ENCODE peak calls at places on chromosomes 4 and X, in eight cellular contexts. S is heart left ventricle, B is uterus, U is B cell, Q is MCF 10A, V is fibroblast of the aortic adventitia, N is cardiac muscle cell, H is Caco-2. C is an unnamed sample.
A peak's percentile ranks its signal among the peaks of the same experiment; 100 is the strongest.

GRCh38 chrX:63809158-63809557 is 24.1 kb upstream of the ARHGEF9 start:
- DNase-seq in S (no peak), Q (no peak), U (no peak), V (no peak), N (no peak), B (no peak), H (no peak), C (no peak)

GRCh38 chrX:17588303-17588702 is 149.0 kb upstream of the SCML1 start:
- DNase-seq in Q (no peak), B (no peak), S (no peak), N (no peak), V (peak; percentile 29), H (no peak), U (no peak), C (no peak)

GRCh38 chr4:83074086-83074704 is 39.2 kb downstream of the COPS4 start:
- DNase-seq in S (peak; percentile 23), H (peak; percentile 46), U (peak; percentile 59), N (peak; percentile 94), Q (peak; percentile 78), V (peak; percentile 90), B (no peak), C (peak; percentile 76)

GRCh38 chr4:57148831-57149230 is 38.6 kb upstream of the IGFBP7 start:
- DNase-seq in H (no peak), U (no peak), S (no peak), B (no peak), N (peak; percentile 67), Q (peak; percentile 63), V (peak; percentile 42), C (no peak)

GRCh38 chrX:115562492-115562872 is 1.5 kb downstream of the PLS3 start:
- DNase-seq in H (peak; percentile 43), S (no peak), U (no peak), B (no peak), Q (peak; percentile 32), N (peak; percentile 68), V (peak; percentile 78), C (no peak)

GRCh38 chrX:141405486-141405877 is 163.2 kb upstream of the SPANXC start:
- DNase-seq in V (peak; percentile 21), N (peak; percentile 23), U (no peak), B (no peak), H (no peak), S (no peak), Q (peak; percentile 75), C (no peak)

GRCh38 chr4:7442609-7443140 is 7.9 kb upstream of the PSAPL1 start:
- DNase-seq in H (no peak), N (no peak), U (no peak), S (no peak), Q (no peak), V (no peak), B (no peak), C (no peak)

GRCh38 chr4:91280551-91281290 is 1023.0 kb upstream of the GRID2 start:
- DNase-seq in V (no peak), B (no peak), H (no peak), S (no peak), Q (no peak), N (no peak), U (no peak), C (no peak)

GRCh38 chr4:1775731-1776500 is 17.2 kb upstream of the FGFR3 start:
- DNase-seq in S (no peak), Q (peak; percentile 37), N (no peak), V (no peak), B (no peak), U (peak; percentile 45), H (no peak), C (no peak)

GRCh38 chrX:8869812-8870211 is 68.6 kb upstream of the FAM9A start:
- DNase-seq in Q (no peak), N (no peak), V (no peak), H (no peak), U (no peak), S (no peak), B (no peak), C (no peak)

GRCh38 chr4:185738851-185739250 is 73.1 kb downstream of the SORBS2 start:
- DNase-seq in S (no peak), B (no peak), U (no peak), N (no peak), V (no peak), Q (no peak), H (no peak), C (no peak)

GRCh38 chrX:40146471-40147398 is 49.0 kb upstream of the BCOR start:
- DNase-seq in U (no peak), Q (peak; percentile 21), N (peak; percentile 46), H (peak; percentile 50), V (peak; percentile 53), B (peak; percentile 44), S (no peak), C (peak; percentile 47)

GRCh38 chrX:10660171-10660570 is 39.8 kb upstream of the MID1 start:
- DNase-seq in B (no peak), Q (no peak), U (no peak), N (no peak), H (no peak), V (no peak), S (no peak), C (no peak)

GRCh38 chr4:2006956-2007653 is 1.7 kb downstream of the NELFA start:
- DNase-seq in H (no peak), Q (no peak), U (no peak), N (no peak), S (no peak), V (no peak), B (no peak), C (no peak)

GRCh38 chrX:23656684-23657083 is 10.6 kb upstream of the PRDX4 start:
- DNase-seq in S (no peak), U (no peak), B (no peak), V (peak; percentile 24), Q (no peak), H (no peak), N (no peak), C (no peak)

GRCh38 chr4:71827811-71828210 is 43.9 kb upstream of the GC start:
- DNase-seq in N (no peak), H (no peak), V (no peak), U (no peak), S (no peak), Q (no peak), B (no peak), C (no peak)

GRCh38 chr4:84494518-84494917 is 4.6 kb downstream of the NKX6-1 start:
- DNase-seq in N (no peak), B (no peak), V (no peak), H (no peak), Q (no peak), U (no peak), S (no peak), C (no peak)

GRCh38 chr4:84492737-84493091 is 6.4 kb downstream of the NKX6-1 start:
- DNase-seq in H (no peak), N (no peak), V (no peak), B (no peak), U (no peak), Q (no peak), S (no peak), C (no peak)

GRCh38 chr4:84491420-84491819 is 7.7 kb downstream of the NKX6-1 start:
- DNase-seq in B (no peak), Q (no peak), V (no peak), U (no peak), S (no peak), H (no peak), N (no peak), C (no peak)

GRCh38 chr4:84492290-84492689 is 6.8 kb downstream of the NKX6-1 start:
- DNase-seq in H (no peak), V (no peak), B (no peak), S (no peak), Q (no peak), N (no peak), U (no peak), C (no peak)

DNA sequence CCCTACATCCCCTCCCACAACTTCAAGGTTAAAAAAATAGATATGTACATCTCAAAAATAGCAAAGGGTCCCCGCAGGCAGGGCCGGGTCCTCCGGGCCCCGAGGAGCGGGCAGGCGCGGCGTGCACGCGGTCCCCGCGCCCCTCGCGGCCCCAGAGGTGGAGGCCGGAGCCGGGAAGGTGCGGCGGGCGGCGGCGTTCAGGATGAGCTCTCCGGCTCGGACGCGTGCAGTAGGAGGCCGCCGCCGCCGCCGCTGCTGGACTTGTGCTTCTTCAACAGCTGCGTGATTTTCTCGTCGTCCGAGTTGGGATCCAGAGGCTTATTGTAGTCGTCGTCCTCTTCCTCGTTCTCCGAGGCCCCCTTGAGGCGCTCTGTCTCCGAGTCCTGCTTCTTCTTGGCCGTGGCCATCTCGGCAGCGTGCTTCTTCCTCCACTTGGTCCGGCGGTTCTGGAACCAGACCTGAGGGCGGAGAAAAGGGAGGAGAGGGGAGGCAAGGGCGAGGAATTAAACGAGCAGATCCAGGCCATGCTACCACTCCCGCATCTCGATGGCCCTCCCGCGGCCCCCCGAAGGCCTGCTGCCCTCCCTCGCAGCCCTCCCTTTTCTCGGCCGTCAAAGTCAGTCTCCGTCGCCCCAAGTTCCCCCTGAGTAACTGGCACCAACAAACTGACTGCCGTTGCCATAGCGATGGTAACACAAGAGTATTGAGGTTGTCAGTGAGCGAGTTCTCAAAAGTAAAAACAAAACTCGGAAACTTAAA is 5.8 kb downstream of the NKX6-1 start:
- DNase-seq in N (peak; percentile 30), B (no peak), V (peak; percentile 18), S (no peak), H (peak; percentile 68), Q (no peak), U (no peak), C (no peak)
- TF ChIP-seq CTCF in N (peak; percentile 8), B (no peak), V (peak; percentile 17), S (no peak), H (no peak), Q (no peak), U (no peak), C (no peak)

GRCh38 chr4:167290684-167291083 is 56.4 kb upstream of the SPOCK3 start:
- DNase-seq in S (no peak), H (no peak), V (peak; percentile 66), N (peak; percentile 34), U (no peak), Q (peak; percentile 33), B (no peak), C (no peak)
- TF ChIP-seq CTCF in S (peak; percentile 41), H (peak; percentile 21), V (peak; percentile 41), N (no peak), U (no peak), Q (peak; percentile 42), B (no peak), C (no peak)

GRCh38 chr4:173171098-173171497 is 2.5 kb downstream of the GALNT7 start:
- DNase-seq in S (no peak), H (no peak), V (peak; percentile 51), N (peak; percentile 46), B (no peak), Q (peak; percentile 62), U (no peak), C (no peak)
- TF ChIP-seq CTCF in S (no peak), H (no peak), V (peak; percentile 52), N (peak; percentile 43), B (no peak), Q (no peak), U (peak; percentile 15), C (no peak)

DNA sequence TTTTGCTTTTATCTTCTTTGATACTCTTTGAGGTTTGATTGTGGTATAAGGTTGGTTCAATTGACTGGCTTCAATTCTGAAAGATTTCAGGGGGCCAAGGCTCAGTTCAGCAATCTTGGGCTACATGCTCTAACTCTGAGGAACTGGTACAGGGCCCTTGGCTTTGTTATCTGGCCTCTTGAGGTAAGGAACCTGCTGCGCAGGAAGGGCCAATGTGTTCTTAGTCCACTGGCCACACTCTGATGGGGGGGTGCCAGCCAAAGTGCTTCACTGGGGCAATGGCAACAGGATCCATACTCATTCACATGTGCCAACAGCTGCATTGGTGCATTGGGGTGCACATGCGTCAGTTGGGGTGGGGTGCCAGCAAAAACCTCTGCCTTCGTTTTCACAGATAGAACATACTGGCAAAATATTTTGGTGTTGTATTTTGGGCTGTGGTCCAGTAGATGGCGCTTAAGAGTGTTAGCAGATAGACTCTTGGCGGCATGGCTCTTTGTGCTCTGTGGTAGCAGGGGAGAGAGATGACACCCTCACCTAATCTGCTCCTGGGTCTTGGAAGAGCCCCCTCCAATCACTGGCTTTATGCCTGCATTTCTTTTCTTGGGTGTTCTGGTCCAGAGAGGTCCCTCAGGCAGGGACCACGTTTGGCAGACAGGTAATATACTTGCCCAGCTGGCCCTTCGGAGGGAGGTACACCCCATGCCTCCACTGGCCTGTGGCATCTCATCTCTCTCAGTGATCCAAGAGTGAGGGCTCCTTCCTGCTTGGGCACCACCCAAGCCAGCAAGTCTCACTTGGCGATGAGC is 42.9 kb downstream of the NDST3 start:
- DNase-seq in N (peak; percentile 57), V (peak; percentile 29), S (no peak), H (peak; percentile 46), Q (peak; percentile 59), U (no peak), B (no peak), C (peak; percentile 17)
- TF ChIP-seq CTCF in N (peak; percentile 67), V (peak; percentile 52), S (peak; percentile 12), H (peak; percentile 70), Q (peak; percentile 62), U (no peak), B (no peak), C (peak; percentile 48)